ENCODE peak calls at places on chromosomes 13 and 19, in four cellular contexts. N is GM12878, P is IMR-90, H is heart right ventricle. T is an unnamed sample.
A peak's percentile ranks its signal among the peaks of the same experiment; 100 is the strongest.

GRCh38 chr13:40146063-40146462 is 490.6 kb downstream of the COG6 start:
- DNase-seq in N (no peak), P (no peak), H (no peak), T (no peak)

GRCh38 chr13:26132756-26133155 is 80.9 kb upstream of the SHISA2 start:
- DNase-seq in N (no peak), P (peak; percentile 13), H (no peak), T (no peak)

GRCh38 chr19:46533085-46534081 is 37.7 kb upstream of the PNMA8B start:
- DNase-seq in N (no peak), P (no peak), H (no peak), T (no peak)

GRCh38 chr13:76879876-76880270 is 6.3 kb downstream of the KCTD12 start:
- DNase-seq in N (no peak), P (no peak), H (no peak), T (no peak)

GRCh38 chr19:44762033-44762432 is 13.5 kb downstream of the BCL3 start:
- DNase-seq in N (no peak), P (no peak), H (no peak), T (no peak)

GRCh38 chr13:85864963-85865530 is 65.8 kb upstream of the SLITRK6 start:
- DNase-seq in N (no peak), P (peak; percentile 38), H (no peak), T (no peak)

GRCh38 chr13:99604636-99605035 is 103.4 kb downstream of the TM9SF2 start:
- DNase-seq in N (no peak), P (no peak), H (no peak), T (no peak)

GRCh38 chr19:16061943-16062342 is 14.4 kb upstream of the TPM4 start:
- DNase-seq in N (no peak), P (no peak), H (no peak), T (no peak)

GRCh38 chr13:39751805-39752204 is 96.3 kb downstream of the COG6 start:
- DNase-seq in N (no peak), P (no peak), H (no peak), T (no peak)

GRCh38 chr13:34430294-34430693 is 511.8 kb upstream of the NBEA start:
- DNase-seq in N (no peak), P (peak; percentile 3), H (no peak), T (no peak)

GRCh38 chr19:16587031-16588023 is 15.1 kb upstream of the SLC35E1 start:
- DNase-seq in N (peak; percentile 84), P (peak; percentile 67), H (no peak), T (peak; percentile 81)

GRCh38 chr19:41327076-41327475 is 17.1 kb downstream of the CCDC97 start:
- DNase-seq in N (no peak), P (no peak), H (no peak), T (no peak)

GRCh38 chr19:58089846-58090245 is 8.2 kb downstream of the ZSCAN18 start:
- DNase-seq in N (no peak), P (no peak), H (no peak), T (no peak)

GRCh38 chr19:11092181-11092538 is 2.9 kb downstream of the LDLR start:
- DNase-seq in N (no peak), P (peak; percentile 74), H (no peak), T (no peak)

GRCh38 chr13:96119921-96120320 is 30.0 kb downstream of the HS6ST3 start:
- DNase-seq in N (no peak), P (no peak), H (no peak), T (no peak)

DNA sequence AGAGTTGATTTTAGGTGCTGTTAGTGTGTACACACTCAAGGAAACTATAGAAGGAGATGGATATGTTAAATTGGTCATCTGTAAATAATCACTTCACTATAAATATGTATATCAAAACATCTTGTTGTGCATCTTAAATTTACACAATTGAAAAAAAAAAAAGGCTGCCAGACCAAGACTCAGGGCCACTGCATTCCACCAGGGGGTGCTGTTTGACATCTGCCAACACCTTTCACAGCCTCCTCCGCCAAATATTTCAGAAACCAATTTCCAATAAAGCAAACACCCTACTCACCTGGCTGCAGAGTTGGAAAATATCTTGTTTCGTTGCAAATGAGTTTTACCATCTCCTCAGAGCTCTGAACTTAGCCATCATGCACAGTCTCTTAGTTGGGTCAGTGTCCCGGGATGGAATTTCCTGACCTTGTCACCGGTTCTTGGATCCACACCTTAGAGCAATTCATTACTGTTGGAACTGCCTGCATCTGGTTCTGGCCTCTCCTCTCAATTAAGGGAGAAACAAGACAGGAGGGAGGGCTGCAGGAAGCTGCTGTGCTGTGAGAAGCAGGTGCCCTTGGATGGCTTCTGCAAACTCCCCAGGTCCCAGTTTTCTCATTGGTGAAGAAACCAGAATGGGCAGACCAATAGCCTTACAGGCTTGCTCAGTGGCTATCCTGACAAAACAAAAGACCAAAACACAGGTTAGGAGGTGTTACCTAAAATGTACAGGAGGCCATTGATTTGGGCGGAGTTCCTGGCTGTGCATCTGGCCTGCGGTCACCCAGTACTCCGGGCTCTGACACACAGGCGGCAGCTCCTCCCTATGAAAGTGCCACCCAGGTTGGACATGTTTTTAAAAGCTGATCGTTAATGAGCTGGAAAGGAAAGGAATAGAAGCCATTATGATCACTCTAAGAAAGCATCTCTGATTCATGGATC is 746.6 kb downstream of the UQCRFS1 start:
- DNase-seq in N (no peak), P (peak; percentile 15), H (peak; percentile 58), T (no peak)
- TF ChIP-seq CTCF in N (peak; percentile 51), P (peak; percentile 62), H (peak; percentile 88), T (peak; percentile 78)

GRCh38 chr19:2127758-2128157 is 23.6 kb downstream of the AP3D1 start:
- DNase-seq in N (no peak), P (no peak), H (peak; percentile 81), T (no peak)

GRCh38 chr19:2129892-2130770 is 21.2 kb downstream of the AP3D1 start:
- DNase-seq in N (no peak), P (no peak), H (no peak), T (no peak)

GRCh38 chr19:2129022-2129421 is 22.3 kb downstream of the AP3D1 start:
- DNase-seq in N (no peak), P (no peak), H (no peak), T (no peak)

GRCh38 chr19:2129486-2129885 is 21.9 kb downstream of the AP3D1 start:
- DNase-seq in N (no peak), P (no peak), H (peak; percentile 54), T (no peak)

DNA sequence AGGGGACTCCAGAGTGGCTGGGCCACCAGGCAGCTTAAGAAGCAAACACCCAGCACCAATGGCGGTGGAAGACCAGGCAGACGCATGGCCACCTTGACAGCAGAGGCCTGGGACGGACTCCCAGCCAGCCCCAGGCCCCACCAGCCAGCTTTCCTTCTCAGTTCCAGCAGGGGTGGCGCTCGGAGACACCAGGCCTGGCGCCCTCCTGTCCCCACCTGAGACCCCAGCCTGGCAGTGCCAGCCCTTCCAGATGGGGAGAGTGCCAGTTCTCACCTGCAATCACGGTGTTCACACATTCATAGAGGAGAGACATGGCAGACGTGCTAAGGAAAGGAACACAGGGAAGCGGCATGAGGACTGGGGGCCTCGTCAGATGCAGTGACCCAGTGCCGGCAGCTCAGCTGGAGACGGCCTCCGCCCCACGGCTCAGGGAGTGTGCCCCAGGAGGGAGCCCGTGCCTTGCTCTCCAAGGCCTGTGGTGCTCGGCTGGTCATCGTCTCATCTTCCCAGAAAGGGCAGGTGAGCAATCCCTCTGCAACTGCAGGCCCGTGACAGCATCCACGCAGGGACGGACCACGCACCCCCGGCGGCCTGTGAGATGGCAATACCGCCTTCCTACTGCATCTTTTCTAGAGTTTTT is 24.4 kb downstream of the AP3D1 start:
- DNase-seq in N (no peak), P (no peak), H (no peak), T (no peak)
- H3K36me3 ChIP-seq in N (peaks cover 45% of the 10 kb centered on the region), P (peaks cover 68% of the 10 kb centered on the region), H (peaks cover 4% of the 10 kb centered on the region), T (peaks cover 46% of the 10 kb centered on the region)

GRCh38 chr19:1106841-1107654 is 3.3 kb downstream of the GPX4 start:
- DNase-seq in N (no peak), P (peak; percentile 49), H (no peak), T (no peak)
- TF ChIP-seq CTCF in N (peak; percentile 26), P (peak; percentile 9), H (peak; percentile 29), T (peak; percentile 10)

DNA sequence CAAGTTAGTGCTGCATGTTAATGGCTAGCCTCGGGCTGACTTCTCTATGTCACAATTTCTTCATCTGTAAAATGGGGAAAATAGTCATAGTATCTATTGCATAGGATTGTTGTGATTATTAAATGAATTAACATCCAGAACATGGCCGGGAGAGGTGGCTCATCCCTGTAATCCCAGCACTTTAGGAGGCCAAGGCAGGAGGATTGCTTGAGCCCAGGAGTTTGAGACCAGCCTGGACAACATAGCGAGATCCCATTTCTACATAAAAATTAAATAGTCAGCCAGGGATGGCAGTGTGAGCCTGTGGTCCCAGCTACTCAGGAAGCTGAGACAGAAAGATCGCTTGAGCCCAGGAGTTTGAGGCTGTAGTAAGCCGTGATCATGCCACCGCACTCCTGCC is 21.8 kb upstream of the FBL start:
- DNase-seq in N (no peak), P (no peak), H (no peak), T (no peak)
- H3K36me3 ChIP-seq in N (no peaks in the 10 kb centered on the region), P (no peaks in the 10 kb centered on the region), H (no peaks in the 10 kb centered on the region), T (no peaks in the 10 kb centered on the region)

T was measured in GM06990.